ENCODE peak calls at places on chromosomes 16 and 17, in four cellular contexts. M, R, T and O are unnamed samples.

GRCh38 chr17:70648166-70648565 is 478.8 kb downstream of the KCNJ2 start:
- DNase-seq in M (no peak), T (no peak), R (no peak), O (no peak)

GRCh38 chr16:71658771-71659170 is 32.8 kb downstream of the MARVELD3 start:
- DNase-seq in R (no peak), T (no peak), M (no peak), O (no peak)

GRCh38 chr17:54992797-54993639 is 24.5 kb downstream of the STXBP4 start:
- DNase-seq in R (no peak), M (peak), T (no peak), O (no peak)

GRCh38 chr16:24257965-24258364 is 1.8 kb downstream of the CACNG3 start:
- DNase-seq in R (no peak), T (no peak), M (no peak), O (no peak)

GRCh38 chr16:23394141-23394540 is 58.8 kb downstream of the COG7 start:
- DNase-seq in R (no peak), M (no peak), T (no peak), O (no peak)

GRCh38 chr17:69462882-69463281 is 48.4 kb downstream of the MAP2K6 start:
- DNase-seq in M (no peak), T (no peak), R (no peak), O (no peak)

GRCh38 chr17:57080708-57081107 is 4.3 kb upstream of the AKAP1 start:
- DNase-seq in M (no peak), T (no peak), R (no peak), O (no peak)

GRCh38 chr16:58515871-58516767 is 802 bp downstream of the SETD6 start:
- DNase-seq in T (peak), R (peak), M (no peak), O (no peak)

GRCh38 chr17:78497115-78497540 is 80.1 kb downstream of the DNAH17 start:
- DNase-seq in T (peak), M (peak), R (peak), O (no peak)

GRCh38 chr16:77885596-77886295 is 97.4 kb downstream of the VAT1L start:
- DNase-seq in R (no peak), T (no peak), M (peak), O (no peak)

GRCh38 chr17:30415491-30415890 is 36.8 kb downstream of the CPD start:
- DNase-seq in R (no peak), M (no peak), T (no peak), O (no peak)

GRCh38 chr17:67891481-67892119 is 66.3 kb downstream of the BPTF start:
- DNase-seq in T (no peak), R (no peak), M (peak), O (no peak)

GRCh38 chr16:88638323-88639230 is at the start of gene IL17C:
- DNase-seq in M (no peak), R (no peak), T (peak), O (no peak)

GRCh38 chr17:29566473-29567361 is at the start of gene ABHD15:
- DNase-seq in R (peak), M (peak), T (peak), O (peak)

GRCh38 chr16:82991435-82991834 is 364.7 kb downstream of the CDH13 start:
- DNase-seq in M (no peak), T (no peak), R (no peak), O (no peak)

GRCh38 chr17:229130-229944 is 47.9 kb upstream of the DOC2B start:
- DNase-seq in R (peak), M (peak), T (peak), O (no peak)

GRCh38 chr16:28321700-28322411 is 29.5 kb downstream of the SBK1 start:
- DNase-seq in T (peak), R (no peak), M (peak), O (no peak)

GRCh38 chr16:31508706-31509523 is 724 bp upstream of the RUSF1 start:
- DNase-seq in M (peak), R (no peak), T (no peak), O (no peak)

GRCh38 chr16:24984903-24985675 is 30.1 kb downstream of the ARHGAP17 start:
- DNase-seq in M (no peak), R (no peak), T (no peak), O (no peak)

GRCh38 chr17:15290605-15291004 is 25.5 kb upstream of the PMP22 start:
- DNase-seq in R (no peak), M (peak), T (no peak), O (no peak)

GRCh38 chr16:12461971-12462370 is 341.7 kb downstream of the CPPED1 start:
- DNase-seq in T (no peak), R (no peak), M (no peak), O (no peak)

GRCh38 chr17:78979780-78980623 is at the start of gene LGALS3BP:
- DNase-seq in M (peak), T (peak), R (peak), O (no peak)

GRCh38 chr17:6231886-6232767 is 161.9 kb downstream of the WSCD1 start:
- DNase-seq in R (no peak), M (peak), T (no peak), O (no peak)

DNA sequence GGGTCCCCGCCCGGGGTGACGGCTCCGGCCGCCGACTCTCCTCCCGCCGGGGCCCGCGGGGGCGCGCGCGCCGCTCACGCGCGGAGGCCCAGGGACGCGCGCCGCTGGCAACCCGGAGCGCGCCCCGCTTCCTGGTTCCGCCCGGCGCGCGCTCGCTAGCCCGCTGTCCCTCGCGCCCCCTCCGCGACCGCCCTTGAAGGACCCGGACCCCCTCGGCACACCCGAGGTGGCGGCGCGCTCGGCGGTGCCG is at the start of gene STAT5B:
- DNase-seq in R (peak), T (peak), M (peak), O (no peak)
- TF ChIP-seq CTCF in R (no peak), T (no peak), M (no peak), O (no peak)

DNA sequence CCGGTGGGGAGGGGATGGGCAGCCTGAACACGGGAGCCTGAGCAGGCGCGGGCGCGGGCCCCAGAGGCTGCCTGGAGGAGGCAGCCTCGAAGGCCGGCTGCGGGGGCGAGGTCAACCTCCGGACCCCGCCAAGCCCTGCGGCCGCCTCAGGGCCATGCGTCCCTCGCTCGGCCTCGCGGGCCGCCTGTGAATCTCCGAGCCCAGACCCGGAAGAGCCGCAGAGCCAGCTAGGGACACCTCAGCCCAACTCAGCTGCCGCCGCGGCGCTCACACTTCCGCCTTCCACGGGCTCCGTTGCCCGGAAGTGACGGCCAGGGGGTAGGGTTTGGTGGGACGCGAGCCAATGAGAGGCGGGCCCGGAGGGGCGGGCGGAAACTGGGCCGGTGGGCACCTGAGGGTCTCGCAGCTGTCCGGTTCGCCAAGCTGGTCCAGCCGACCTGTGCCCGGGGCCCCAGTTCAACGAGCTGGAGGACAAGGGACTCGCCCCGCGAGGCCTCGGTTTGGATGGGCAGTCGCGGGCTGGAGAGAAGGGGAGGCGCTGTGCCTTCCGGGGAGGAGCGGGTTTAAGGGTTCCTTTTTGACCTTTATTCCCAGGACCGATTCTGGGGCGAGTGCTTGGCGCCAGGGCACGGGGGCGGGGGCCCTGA is at the start of gene SLC38A10:
- DNase-seq in M (peak), T (peak), R (peak), O (peak)
- TF ChIP-seq CTCF in M (no peak), T (no peak), R (no peak), O (no peak)

GRCh38 chr17:27748360-27748825 is 51.9 kb downstream of the NOS2 start:
- DNase-seq in M (no peak), T (no peak), R (no peak), O (no peak)

GRCh38 chr17:27746881-27747280 is 53.4 kb downstream of the NOS2 start:
- DNase-seq in R (no peak), T (no peak), M (no peak), O (no peak)

GRCh38 chr17:27751166-27751565 is 49.2 kb downstream of the NOS2 start:
- DNase-seq in T (no peak), R (peak), M (no peak), O (no peak)

GRCh38 chr17:27751622-27752490 is 48.5 kb downstream of the NOS2 start:
- DNase-seq in T (no peak), R (peak), M (no peak), O (no peak)

DNA sequence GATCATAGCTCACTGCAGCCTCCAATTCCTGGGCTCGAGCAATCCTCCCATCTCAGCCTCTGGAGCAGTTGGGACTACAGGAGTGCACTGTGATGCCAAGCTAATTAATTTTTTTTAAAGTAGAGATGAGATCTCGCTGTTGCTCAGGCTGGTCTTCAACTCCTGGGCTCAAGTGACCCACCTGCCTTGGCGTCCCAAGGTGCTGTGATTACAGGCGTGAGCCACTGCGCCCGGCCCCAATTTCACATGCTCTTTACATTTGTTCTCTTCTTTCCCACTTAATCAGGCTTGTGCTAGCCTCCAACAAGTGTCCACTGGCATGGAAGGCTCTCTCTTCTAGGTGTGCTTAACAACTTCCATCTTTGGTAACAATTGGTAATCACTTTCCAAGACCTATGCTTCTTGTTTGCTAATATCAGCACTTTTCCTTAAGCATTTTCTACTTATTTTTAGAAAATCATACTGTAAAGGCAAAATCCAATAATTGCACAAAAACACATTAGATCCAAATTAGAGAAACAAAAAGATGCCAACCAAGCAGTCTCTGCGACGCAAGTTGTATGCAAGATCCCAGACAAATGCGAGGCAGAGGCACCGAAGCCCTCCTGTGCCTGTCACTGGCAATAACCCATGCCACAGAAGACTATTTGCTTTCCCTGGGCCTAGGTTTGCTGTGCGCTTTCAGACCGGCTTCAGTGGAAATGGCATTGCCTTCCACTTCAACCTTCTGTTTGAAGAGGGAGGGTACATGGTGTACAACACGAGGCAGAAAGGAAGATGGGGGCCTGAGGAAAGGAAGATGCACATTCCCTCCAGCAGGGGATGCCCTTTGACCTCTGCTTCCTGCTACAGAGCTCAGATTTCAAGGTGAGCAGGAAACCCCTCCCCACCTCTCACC is 52.6 kb downstream of the NOS2 start:
- DNase-seq in M (no peak), R (no peak), T (no peak), O (no peak)
- TF ChIP-seq CTCF in M (no peak), R (peak), T (no peak), O (peak)

DNA sequence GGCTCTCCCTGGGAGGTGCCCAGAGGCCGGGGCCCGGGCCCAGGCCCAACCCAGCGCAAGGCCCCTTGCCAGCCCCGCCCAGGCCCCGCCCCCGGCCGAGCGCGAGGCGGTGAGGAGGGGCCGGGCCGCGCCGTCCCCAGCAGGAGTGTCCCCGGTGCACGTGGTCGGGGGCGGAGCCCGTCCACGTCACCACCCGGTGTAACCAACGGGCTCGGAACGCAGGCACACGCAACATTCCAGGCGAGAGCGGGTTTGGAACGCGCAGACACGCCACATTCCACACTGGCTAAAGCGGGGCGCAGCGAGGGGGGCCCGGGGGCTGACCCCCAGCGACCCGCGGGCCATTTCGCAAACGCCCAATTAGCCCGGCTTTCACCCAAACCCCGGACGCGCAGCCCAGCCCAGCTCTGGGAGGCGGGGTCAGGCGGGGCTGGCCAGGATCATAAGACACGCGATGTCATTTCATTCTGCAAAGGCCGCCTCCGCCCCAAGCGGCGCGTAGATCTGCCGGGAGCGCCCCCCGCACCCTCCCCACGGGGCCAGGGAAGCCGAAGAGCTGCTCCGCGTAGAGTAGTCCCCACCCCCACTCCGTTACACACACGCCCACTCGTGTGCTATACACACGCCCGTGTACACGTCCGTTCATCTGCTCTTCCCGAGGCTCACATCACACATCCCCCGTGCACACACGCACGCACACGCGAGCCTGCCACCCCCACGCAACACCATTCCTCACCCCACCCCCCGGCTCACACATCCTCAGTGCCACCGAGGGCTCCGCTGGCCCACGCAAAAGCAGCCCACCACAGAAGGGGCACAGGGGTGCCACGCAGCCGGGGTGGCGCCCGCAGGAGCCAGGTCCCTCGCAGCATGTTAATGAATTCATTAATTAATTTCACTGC is 1.0 kb downstream of the MNT start:
- DNase-seq in M (peak), R (peak), T (peak), O (peak)
- TF ChIP-seq CTCF in M (no peak), R (no peak), T (no peak), O (no peak)

GRCh38 chr16:3087243-3087791 is 11.8 kb downstream of the ZSCAN10 start:
- DNase-seq in R (no peak), M (no peak), T (peak), O (no peak)
- TF ChIP-seq CTCF in R (peak), M (no peak), T (no peak), O (no peak)

GRCh38 chr17:48259710-48260291 is 152.2 kb downstream of the SNX11 start:
- DNase-seq in M (no peak), T (no peak), R (no peak), O (no peak)
- TF ChIP-seq CTCF in M (peak), T (peak), R (peak), O (peak)

GRCh38 chr17:48155889-48156670 is 48.5 kb downstream of the SNX11 start:
- DNase-seq in R (no peak), T (no peak), M (no peak), O (no peak)

GRCh38 chr17:48150107-48150463 is 42.5 kb downstream of the SNX11 start:
- DNase-seq in T (no peak), M (no peak), R (no peak), O (no peak)

GRCh38 chr17:48150602-48151001 is 43.0 kb downstream of the SNX11 start:
- DNase-seq in R (no peak), M (no peak), T (no peak), O (no peak)

GRCh38 chr17:48149174-48150106 is 41.9 kb downstream of the SNX11 start:
- DNase-seq in M (no peak), T (no peak), R (no peak), O (no peak)

DNA sequence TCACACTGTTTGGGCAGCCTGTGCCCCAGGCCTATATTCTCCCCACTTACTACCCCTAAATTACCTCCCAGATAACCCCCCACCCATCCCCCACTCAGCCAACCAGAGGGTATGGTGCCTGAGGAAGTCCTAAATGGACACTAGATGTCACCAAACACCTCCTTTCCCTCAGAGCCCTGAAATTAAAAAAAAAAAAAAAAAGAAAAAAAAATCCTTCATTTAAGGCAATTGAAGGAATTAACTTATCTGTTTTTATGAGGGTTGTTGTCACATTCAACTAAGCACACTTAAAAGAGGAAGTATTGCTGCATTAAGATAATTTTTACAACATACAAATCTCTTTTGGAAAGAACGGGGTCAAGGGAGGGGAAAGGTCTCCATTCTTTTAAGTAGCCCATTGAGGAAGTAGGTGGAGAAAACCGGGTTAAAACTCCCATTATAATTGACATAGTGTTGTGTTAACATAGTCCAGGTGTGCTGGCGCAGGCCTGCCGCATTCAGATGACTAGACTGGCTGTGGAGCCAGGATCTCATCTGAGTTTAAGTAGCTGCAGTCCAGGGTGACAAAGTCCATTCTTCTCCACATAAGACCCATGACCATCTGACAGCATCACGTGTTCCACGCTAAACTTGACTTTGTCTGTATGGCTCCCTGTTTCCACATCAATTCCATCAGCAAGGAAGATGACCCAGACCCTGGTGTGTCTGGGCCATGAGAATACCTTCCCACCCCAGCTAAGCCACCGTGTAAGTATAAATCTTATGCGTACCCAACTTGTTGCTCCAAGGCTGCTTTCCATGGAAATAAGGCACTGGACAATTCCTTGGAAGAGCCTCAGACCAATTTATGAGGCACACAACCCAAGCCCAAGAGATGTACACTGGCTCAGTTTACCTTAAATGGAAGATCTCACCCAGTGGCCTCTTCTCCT is 46.4 kb downstream of the SNX11 start:
- DNase-seq in R (no peak), T (peak), M (peak), O (no peak)
- TF ChIP-seq CTCF in R (peak), T (no peak), M (peak), O (no peak)

DNA sequence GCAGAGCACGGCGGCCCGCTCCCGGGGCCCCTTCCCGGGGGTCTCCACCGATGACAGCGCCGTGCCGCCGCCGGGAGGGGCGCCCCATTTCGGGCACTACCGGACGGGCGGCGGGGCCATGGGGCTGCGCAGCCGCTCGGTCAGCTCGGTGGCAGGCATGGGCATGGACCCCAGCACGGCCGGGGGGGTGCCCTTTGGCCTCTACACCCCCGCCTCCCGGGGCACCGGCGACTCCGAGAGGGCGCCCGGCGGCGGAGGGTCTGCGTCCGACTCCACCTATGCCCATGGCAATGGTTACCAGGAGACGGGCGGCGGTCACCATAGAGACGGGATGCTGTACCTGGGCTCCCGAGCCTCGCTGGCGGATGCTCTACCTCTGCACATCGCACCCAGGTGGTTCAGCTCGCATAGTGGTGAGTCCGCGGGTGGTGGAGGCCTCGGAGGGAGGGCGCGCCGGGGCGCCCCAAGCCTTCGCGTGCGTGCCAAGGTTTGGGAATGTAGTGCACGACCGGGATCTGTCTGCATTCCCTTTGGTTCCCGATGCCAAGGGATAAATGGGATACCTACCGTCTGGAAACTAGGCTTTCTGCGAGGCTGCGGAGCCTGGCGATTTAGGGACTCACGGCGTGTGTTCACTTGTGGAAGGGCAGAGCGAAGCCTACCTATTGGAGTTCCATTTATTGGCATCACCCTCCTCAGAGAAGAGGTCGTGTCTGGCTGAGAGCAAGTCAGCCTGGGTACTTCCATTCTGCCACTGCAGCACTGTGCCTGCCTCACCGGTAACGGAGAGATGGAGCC is 1.1 kb downstream of the ZNRF1 start:
- DNase-seq in T (peak), M (peak), R (peak), O (peak)
- TF ChIP-seq CTCF in T (no peak), M (no peak), R (no peak), O (no peak)

GRCh38 chr16:68328860-68329370 is 18.1 kb downstream of the PRMT7 start:
- DNase-seq in R (no peak), T (no peak), M (no peak), O (no peak)
- TF ChIP-seq CTCF in R (no peak), T (no peak), M (no peak), O (no peak)